ENCODE peak calls at places on chromosomes 13 and 19, in five cellular contexts. V, O, N, K and X are unnamed samples.

GRCh38 chr19:4636151-4636717 is 3.1 kb upstream of the TNFAIP8L1 start:
- DNase-seq in V (peak), O (peak), N (no peak), K (no peak), X (peak)

GRCh38 chr13:79786176-79786575 is 305.2 kb downstream of the NDFIP2 start:
- DNase-seq in V (no peak), O (no peak), N (no peak), K (no peak), X (no peak)

GRCh38 chr19:54570316-54570715 is 3.3 kb upstream of the LILRA2 start:
- DNase-seq in V (no peak), O (no peak), N (no peak), K (no peak), X (no peak)

GRCh38 chr13:29886446-29886845 is 36.0 kb upstream of the UBL3 start:
- DNase-seq in V (no peak), O (no peak), N (no peak), K (no peak), X (no peak)

GRCh38 chr13:41061914-41062837 is 867 bp downstream of the WBP4 start:
- DNase-seq in V (no peak), O (peak), N (peak), K (no peak), X (no peak)

GRCh38 chr19:45862271-45862563 is 730 bp downstream of the SYMPK start:
- DNase-seq in V (no peak), O (no peak), N (no peak), K (no peak), X (peak)

GRCh38 chr13:28336193-28336657 is 158.7 kb downstream of the FLT1 start:
- DNase-seq in V (no peak), O (no peak), N (no peak), K (no peak), X (no peak)

GRCh38 chr13:25179011-25179410 is 6.9 kb upstream of the AMER2 start:
- DNase-seq in V (no peak), O (no peak), N (no peak), K (no peak), X (no peak)

GRCh38 chr19:5817218-5817617 is 12.4 kb downstream of the NRTN start:
- DNase-seq in V (no peak), O (no peak), N (no peak), K (no peak), X (no peak)

GRCh38 chr13:29918845-29919244 is 68.4 kb upstream of the UBL3 start:
- DNase-seq in V (peak), O (no peak), N (peak), K (no peak), X (no peak)

GRCh38 chr19:48390188-48391099 is 907 bp downstream of the KDELR1 start:
- DNase-seq in V (no peak), O (peak), N (peak), K (peak), X (peak)

GRCh38 chr19:57587529-57587928 is 3.6 kb downstream of the ZIK1 start:
- DNase-seq in V (no peak), O (no peak), N (peak), K (no peak), X (no peak)

GRCh38 chr19:17292301-17293074 is 10.7 kb downstream of the ABHD8 start:
- DNase-seq in V (peak), O (peak), N (peak), K (peak), X (peak)

GRCh38 chr19:5038631-5039271 is 69.8 kb downstream of the KDM4B start:
- DNase-seq in V (no peak), O (no peak), N (no peak), K (no peak), X (no peak)

GRCh38 chr19:916645-917322 is 349 bp upstream of the KISS1R start:
- DNase-seq in V (no peak), O (no peak), N (no peak), K (peak), X (no peak)

GRCh38 chr19:6415592-6416190 is 8.9 kb downstream of the KHSRP start:
- DNase-seq in V (no peak), O (no peak), N (no peak), K (no peak), X (no peak)

GRCh38 chr19:4730740-4731171 is 7.1 kb upstream of the DPP9 start:
- DNase-seq in V (no peak), O (no peak), N (no peak), K (no peak), X (no peak)

GRCh38 chr19:43957891-43958290 is 6.9 kb downstream of the ZNF221 start:
- DNase-seq in V (peak), O (no peak), N (no peak), K (no peak), X (no peak)

GRCh38 chr19:14022469-14022868 is 5.5 kb upstream of the RLN3 start:
- DNase-seq in V (no peak), O (no peak), N (no peak), K (no peak), X (peak)

GRCh38 chr19:14027856-14028450 is at the start of gene RLN3:
- DNase-seq in V (no peak), O (no peak), N (no peak), K (no peak), X (peak)

GRCh38 chr19:14021474-14021873 is 6.5 kb upstream of the RLN3 start:
- DNase-seq in V (no peak), O (no peak), N (no peak), K (no peak), X (no peak)

GRCh38 chr19:14019100-14019499 is 8.8 kb upstream of the RLN3 start:
- DNase-seq in V (no peak), O (no peak), N (no peak), K (no peak), X (peak)

DNA sequence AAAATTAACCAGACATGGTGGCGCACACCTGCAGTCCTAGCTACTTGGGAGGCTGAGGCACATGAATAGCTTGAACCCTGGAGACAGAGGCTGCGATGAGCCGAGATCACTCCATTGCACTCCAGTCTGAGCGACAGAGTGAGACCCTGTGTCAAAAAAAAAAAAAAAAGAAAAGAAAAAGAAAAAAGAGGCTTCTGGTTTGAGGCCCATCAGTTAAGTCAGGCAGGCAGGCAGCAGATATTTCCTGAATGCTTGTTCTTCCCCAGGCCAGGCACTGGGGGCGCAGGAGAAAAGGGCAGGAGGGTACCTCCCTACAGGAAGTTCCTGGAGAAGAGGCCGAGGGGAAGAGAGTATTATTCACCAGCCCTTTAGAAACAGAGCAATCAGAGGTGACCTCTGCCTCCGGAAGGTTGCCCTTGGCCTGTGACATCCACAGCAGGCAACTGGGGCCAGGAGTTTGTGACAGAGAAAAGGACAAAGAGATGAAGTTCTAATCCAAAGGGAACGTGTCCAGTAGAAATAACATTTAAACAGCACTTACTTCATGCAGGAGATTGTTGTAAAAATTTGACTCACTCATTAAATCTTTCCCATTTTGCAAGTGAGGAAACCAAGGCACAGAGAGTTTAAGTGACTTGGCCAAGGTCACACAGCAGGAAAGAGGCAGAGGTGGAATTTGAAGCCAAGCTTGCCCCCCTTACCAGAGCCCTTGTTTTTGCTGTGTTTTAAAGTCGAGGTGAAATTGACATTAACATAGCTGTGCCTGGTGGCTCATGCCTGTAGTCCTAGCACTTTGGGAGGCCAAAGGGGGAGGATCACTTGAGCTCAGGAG is 4.3 kb upstream of the RLN3 start:
- DNase-seq in V (no peak), O (no peak), N (peak), K (peak), X (peak)
- TF ChIP-seq CTCF in V (peak), O (peak), N (peak), K (peak), X (peak)

GRCh38 chr19:42942187-42942789 is 5.3 kb upstream of the PSG7 start:
- DNase-seq in V (no peak), O (no peak), N (no peak), K (no peak), X (no peak)
- TF ChIP-seq CTCF in V (peak), O (no peak), N (peak), K (peak), X (peak)

GRCh38 chr19:11324079-11324661 is 15.3 kb downstream of the RAB3D start:
- DNase-seq in V (peak), O (peak), N (peak), K (peak), X (peak)

GRCh38 chr19:11322269-11323024 is 17.0 kb downstream of the RAB3D start:
- DNase-seq in V (no peak), O (no peak), N (no peak), K (no peak), X (peak)

GRCh38 chr19:11325544-11325943 is 13.9 kb downstream of the RAB3D start:
- DNase-seq in V (no peak), O (no peak), N (no peak), K (no peak), X (peak)

GRCh38 chr19:11324748-11325389 is 14.6 kb downstream of the RAB3D start:
- DNase-seq in V (no peak), O (no peak), N (no peak), K (no peak), X (peak)

GRCh38 chr19:11323601-11324078 is 15.8 kb downstream of the RAB3D start:
- DNase-seq in V (no peak), O (no peak), N (no peak), K (no peak), X (no peak)
- TF ChIP-seq CTCF in V (no peak), O (no peak), N (peak), K (no peak), X (no peak)

GRCh38 chr19:40424637-40425449 is 949 bp downstream of the SERTAD1 start:
- DNase-seq in V (no peak), O (no peak), N (peak), K (no peak), X (no peak)

GRCh38 chr19:40421468-40421778 is 4.4 kb downstream of the SERTAD1 start:
- DNase-seq in V (no peak), O (no peak), N (no peak), K (no peak), X (no peak)

GRCh38 chr19:40422428-40423226 is 3.2 kb downstream of the SERTAD1 start:
- DNase-seq in V (no peak), O (no peak), N (no peak), K (no peak), X (no peak)

GRCh38 chr19:40423938-40424337 is 1.9 kb downstream of the SERTAD1 start:
- DNase-seq in V (no peak), O (no peak), N (no peak), K (no peak), X (no peak)

DNA sequence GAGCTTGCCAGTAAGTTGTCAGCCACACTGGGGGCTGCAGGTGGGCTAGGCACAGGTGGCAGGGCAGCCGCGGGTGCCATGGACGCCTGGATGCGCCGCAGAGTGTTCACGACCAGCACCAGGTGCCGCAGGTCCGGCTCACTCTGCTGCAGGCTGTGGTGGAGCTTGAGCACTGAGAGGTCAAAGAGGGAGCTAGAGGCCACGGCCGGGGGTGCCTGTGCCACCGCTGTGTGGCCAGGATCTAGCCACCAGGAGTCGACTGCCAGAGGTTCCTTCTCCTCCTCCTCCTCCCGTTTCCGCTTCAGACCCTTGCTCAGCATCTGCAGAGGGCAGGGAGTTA is 2.6 kb downstream of the SERTAD1 start:
- DNase-seq in V (no peak), O (no peak), N (no peak), K (no peak), X (peak)
- TF ChIP-seq CTCF in V (no peak), O (no peak), N (no peak), K (no peak), X (no peak)

GRCh38 chr19:49981603-49982593 is 20.9 kb upstream of the SIGLEC11 start:
- DNase-seq in V (no peak), O (no peak), N (no peak), K (peak), X (peak)

GRCh38 chr19:49986354-49986753 is 25.4 kb upstream of the SIGLEC11 start:
- DNase-seq in V (no peak), O (no peak), N (no peak), K (no peak), X (no peak)

GRCh38 chr19:49983645-49984229 is 22.8 kb upstream of the SIGLEC11 start:
- DNase-seq in V (peak), O (peak), N (peak), K (peak), X (peak)

GRCh38 chr19:49985926-49986325 is 25.0 kb upstream of the SIGLEC11 start:
- DNase-seq in V (no peak), O (no peak), N (no peak), K (no peak), X (no peak)

GRCh38 chr19:49984491-49984890 is 23.5 kb upstream of the SIGLEC11 start:
- DNase-seq in V (no peak), O (no peak), N (no peak), K (no peak), X (no peak)
- TF ChIP-seq CTCF in V (no peak), O (no peak), N (no peak), K (no peak), X (no peak)

DNA sequence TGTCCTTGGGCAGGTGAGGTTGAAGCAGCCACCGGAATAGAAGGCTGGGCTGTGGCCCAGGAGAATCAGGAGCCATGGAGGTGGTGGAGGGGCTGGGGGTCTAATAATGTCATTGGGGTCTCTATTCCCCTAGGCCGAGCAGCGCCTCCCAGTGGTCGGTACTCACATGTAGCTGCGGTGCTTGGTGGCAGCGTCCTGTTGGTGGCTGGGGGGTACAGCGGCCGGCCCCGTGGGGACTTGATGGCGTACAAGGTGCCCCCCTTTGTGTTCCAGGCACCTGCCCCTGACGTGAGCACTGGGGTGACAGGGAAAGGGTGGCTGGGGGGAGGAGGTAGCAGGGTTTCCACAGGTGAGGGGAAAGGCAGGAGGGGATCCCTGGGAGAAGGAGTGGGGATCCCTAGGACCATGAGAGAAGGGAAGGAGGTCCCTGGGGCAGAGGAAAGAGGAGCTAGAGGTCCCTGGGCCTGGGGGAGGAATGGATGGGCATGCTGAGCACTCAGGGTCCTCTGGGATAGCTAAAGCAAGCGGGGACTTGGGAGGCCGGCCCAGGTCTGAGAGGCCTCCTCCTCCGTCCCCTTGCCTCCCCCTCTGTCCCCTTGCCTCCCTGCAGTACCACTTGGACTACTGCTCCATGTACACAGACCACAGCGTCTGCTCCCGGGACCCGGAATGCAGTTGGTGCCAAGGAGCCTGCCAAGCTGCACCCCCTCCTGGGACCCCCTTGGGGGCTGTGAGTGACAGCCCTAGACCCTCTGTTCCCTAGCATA is 18.1 kb downstream of the MEGF8 start:
- DNase-seq in V (no peak), O (no peak), N (no peak), K (no peak), X (no peak)
- TF ChIP-seq CTCF in V (no peak), O (no peak), N (peak), K (no peak), X (no peak)

GRCh38 chr19:7640803-7641202 is 3.9 kb downstream of the STXBP2 start:
- DNase-seq in V (no peak), O (no peak), N (no peak), K (no peak), X (peak)

GRCh38 chr19:7639863-7640348 is 3.0 kb downstream of the STXBP2 start:
- DNase-seq in V (no peak), O (no peak), N (no peak), K (no peak), X (no peak)

GRCh38 chr19:7641288-7642276 is 4.7 kb downstream of the STXBP2 start:
- DNase-seq in V (no peak), O (no peak), N (no peak), K (no peak), X (no peak)

GRCh38 chr19:7644550-7644877 is 7.6 kb downstream of the STXBP2 start:
- DNase-seq in V (no peak), O (no peak), N (no peak), K (no peak), X (no peak)

DNA sequence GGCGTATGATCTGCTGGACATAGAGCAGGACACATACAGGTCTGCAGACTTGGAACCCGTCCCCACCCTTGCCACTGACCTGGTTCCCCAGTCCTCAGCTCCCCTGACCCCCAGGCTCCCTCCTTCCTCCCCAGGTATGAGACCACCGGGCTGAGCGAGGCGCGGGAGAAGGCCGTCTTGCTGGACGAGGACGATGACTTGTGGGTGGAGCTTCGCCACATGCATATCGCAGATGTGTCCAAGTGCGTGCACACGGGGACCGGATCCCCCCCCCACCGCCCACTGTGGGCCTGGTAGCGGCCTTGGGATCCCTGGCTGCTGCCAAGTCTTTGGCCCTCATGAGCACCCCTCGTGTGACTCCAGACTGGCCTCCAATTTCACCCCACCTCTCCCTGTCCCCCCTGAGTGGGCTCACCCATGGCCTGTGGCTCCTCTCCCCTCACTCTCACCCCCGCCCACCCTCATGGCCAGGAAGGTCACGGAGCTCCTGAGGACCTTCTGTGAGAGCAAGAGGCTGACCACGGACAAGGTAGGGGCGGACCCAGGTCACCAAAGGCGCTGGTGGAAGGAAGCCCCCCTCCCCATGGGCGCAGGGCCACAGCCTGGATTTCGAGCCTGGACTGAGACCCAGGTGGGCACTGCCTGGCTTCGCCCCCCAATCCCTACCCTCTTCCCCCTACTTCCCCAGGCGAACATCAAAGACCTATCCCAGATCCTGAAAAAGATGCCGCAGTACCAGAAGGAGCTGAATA is 5.6 kb downstream of the STXBP2 start:
- DNase-seq in V (no peak), O (no peak), N (no peak), K (no peak), X (no peak)
- TF ChIP-seq CTCF in V (no peak), O (no peak), N (no peak), K (no peak), X (no peak)